ENCODE peak calls at places on chromosomes 2 and 18, in seven cellular contexts. C, L, H, I, A, B and V are unnamed samples.

GRCh38 chr2:169822036-169822435 is 2.7 kb downstream of the METTL5 start:
- DNase-seq in C (no peak), L (no peak), H (no peak), I (no peak), A (no peak), B (no peak), V (no peak)

GRCh38 chr2:191386938-191387536 is 141.8 kb downstream of the MYO1B start:
- DNase-seq in C (no peak), L (no peak), H (no peak), I (no peak), A (no peak), B (peak), V (no peak)

GRCh38 chr2:62999905-63000304 is 50.7 kb upstream of the OTX1 start:
- DNase-seq in C (no peak), L (peak), H (no peak), I (no peak), A (no peak), B (no peak), V (no peak)

GRCh38 chr2:204104821-204105220 is 168.3 kb downstream of the ICOS start:
- DNase-seq in C (no peak), L (no peak), H (no peak), I (no peak), A (no peak), B (no peak), V (no peak)

GRCh38 chr2:14288016-14288415 is 344.5 kb upstream of the LRATD1 start:
- DNase-seq in C (no peak), L (no peak), H (no peak), I (no peak), A (no peak), B (no peak), V (no peak)

GRCh38 chr2:27212626-27213471 is 781 bp upstream of the SLC5A6 start:
- DNase-seq in C (peak), L (peak), H (no peak), I (peak), A (peak), B (peak), V (no peak)

GRCh38 chr2:54348672-54349071 is 92.6 kb upstream of the TSPYL6 start:
- DNase-seq in C (no peak), L (no peak), H (no peak), I (peak), A (no peak), B (peak), V (no peak)

GRCh38 chr18:76450912-76451421 is 44.1 kb downstream of the ZNF516 start:
- DNase-seq in C (peak), L (peak), H (peak), I (peak), A (peak), B (peak), V (peak)

GRCh38 chr18:63648241-63648640 is 4.2 kb upstream of the SERPINB4 start:
- DNase-seq in C (no peak), L (no peak), H (no peak), I (no peak), A (no peak), B (peak), V (no peak)

GRCh38 chr2:7044253-7045250 is 127.3 kb downstream of the RNF144A start:
- DNase-seq in C (peak), L (peak), H (peak), I (peak), A (peak), B (peak), V (peak)

GRCh38 chr2:241315879-241316700 is at the start of gene SEPTIN2:
- DNase-seq in C (no peak), L (peak), H (no peak), I (no peak), A (peak), B (peak), V (no peak)

GRCh38 chr2:143481728-143482127 is 352.5 kb downstream of the ARHGAP15 start:
- DNase-seq in C (no peak), L (no peak), H (no peak), I (no peak), A (no peak), B (no peak), V (no peak)

GRCh38 chr18:79545255-79545654 is 134.3 kb upstream of the CTDP1 start:
- DNase-seq in C (no peak), L (no peak), H (no peak), I (no peak), A (no peak), B (no peak), V (no peak)

GRCh38 chr2:234917245-234917975 is 34.4 kb upstream of the SH3BP4 start:
- DNase-seq in C (no peak), L (no peak), H (no peak), I (peak), A (no peak), B (no peak), V (no peak)

GRCh38 chr2:67878743-67879142 is 184.1 kb downstream of the C1D start:
- DNase-seq in C (no peak), L (no peak), H (no peak), I (no peak), A (no peak), B (no peak), V (no peak)

GRCh38 chr2:19876751-19877150 is 25.0 kb downstream of the TTC32 start:
- DNase-seq in C (no peak), L (no peak), H (no peak), I (no peak), A (no peak), B (no peak), V (no peak)

GRCh38 chr18:24170389-24170788 is 31.5 kb downstream of the CABYR start:
- DNase-seq in C (no peak), L (no peak), H (no peak), I (no peak), A (no peak), B (no peak), V (peak)

GRCh38 chr2:71530246-71530986 is 77.1 kb downstream of the DYSF start:
- DNase-seq in C (peak), L (peak), H (no peak), I (peak), A (no peak), B (peak), V (peak)

GRCh38 chr2:42856891-42857632 is 64.7 kb upstream of the HAAO start:
- DNase-seq in C (no peak), L (no peak), H (peak), I (no peak), A (no peak), B (no peak), V (no peak)

GRCh38 chr2:71926860-71927756 is 220.6 kb downstream of the CYP26B1 start:
- DNase-seq in C (no peak), L (no peak), H (no peak), I (no peak), A (no peak), B (no peak), V (no peak)

GRCh38 chr18:74266161-74266560 is 25.6 kb downstream of the CYB5A start:
- DNase-seq in C (no peak), L (no peak), H (no peak), I (no peak), A (no peak), B (peak), V (no peak)

GRCh38 chr2:132604561-132604960 is 65.4 kb downstream of the LYPD1 start:
- DNase-seq in C (no peak), L (no peak), H (no peak), I (no peak), A (no peak), B (no peak), V (no peak)

GRCh38 chr2:45237850-45238542 is 228.7 kb upstream of the SIX2 start:
- DNase-seq in C (no peak), L (peak), H (no peak), I (no peak), A (no peak), B (peak), V (no peak)

GRCh38 chr2:225028572-225028971 is 13.7 kb downstream of the DOCK10 start:
- DNase-seq in C (no peak), L (no peak), H (no peak), I (no peak), A (no peak), B (no peak), V (no peak)

GRCh38 chr2:164535280-164536025 is 85.8 kb downstream of the GRB14 start:
- DNase-seq in C (no peak), L (no peak), H (no peak), I (peak), A (no peak), B (no peak), V (no peak)

GRCh38 chr2:74457129-74457548 is 1.1 kb upstream of the WBP1 start:
- DNase-seq in C (no peak), L (no peak), H (no peak), I (no peak), A (no peak), B (peak), V (no peak)

GRCh38 chr2:36449213-36449612 is 93.6 kb downstream of the CRIM1 start:
- DNase-seq in C (no peak), L (no peak), H (no peak), I (no peak), A (no peak), B (no peak), V (no peak)

GRCh38 chr2:158936978-158937377 is 31.5 kb upstream of the TANC1 start:
- DNase-seq in C (no peak), L (peak), H (no peak), I (no peak), A (no peak), B (peak), V (no peak)

GRCh38 chr18:63096327-63096874 is 223.2 kb downstream of the BCL2 start:
- DNase-seq in C (no peak), L (no peak), H (no peak), I (no peak), A (no peak), B (no peak), V (no peak)

GRCh38 chr18:67672719-67673118 is 156.2 kb upstream of the DSEL start:
- DNase-seq in C (no peak), L (no peak), H (no peak), I (no peak), A (no peak), B (no peak), V (no peak)

GRCh38 chr2:150169230-150169629 is 318.2 kb downstream of the RND3 start:
- DNase-seq in C (no peak), L (no peak), H (no peak), I (no peak), A (no peak), B (peak), V (peak)

GRCh38 chr2:239819091-239819973 is 205.8 kb downstream of the NDUFA10 start:
- DNase-seq in C (no peak), L (no peak), H (peak), I (no peak), A (no peak), B (no peak), V (no peak)

GRCh38 chr2:222819722-222820333 is 41.0 kb upstream of the ACSL3 start:
- DNase-seq in C (no peak), L (no peak), H (no peak), I (no peak), A (no peak), B (peak), V (no peak)

GRCh38 chr2:41116106-41116797 is 664.4 kb upstream of the SLC8A1 start:
- DNase-seq in C (no peak), L (no peak), H (no peak), I (no peak), A (no peak), B (no peak), V (no peak)

GRCh38 chr2:74632209-74632938 is 15.8 kb downstream of the M1AP start:
- DNase-seq in C (no peak), L (no peak), H (no peak), I (no peak), A (no peak), B (peak), V (no peak)

GRCh38 chr18:48680871-48681270 is 142.0 kb downstream of the CTIF start:
- DNase-seq in C (no peak), L (peak), H (peak), I (no peak), A (no peak), B (no peak), V (peak)

GRCh38 chr2:239832995-239833727 is 192.0 kb downstream of the NDUFA10 start:
- DNase-seq in C (no peak), L (no peak), H (no peak), I (no peak), A (no peak), B (no peak), V (no peak)

GRCh38 chr2:73104933-73105332 is 7.8 kb downstream of the RAB11FIP5 start:
- DNase-seq in C (no peak), L (no peak), H (no peak), I (no peak), A (no peak), B (no peak), V (no peak)

GRCh38 chr2:109168080-109168479 is 39.1 kb downstream of the SH3RF3 start:
- DNase-seq in C (no peak), L (no peak), H (no peak), I (no peak), A (no peak), B (peak), V (no peak)

GRCh38 chr2:109162999-109163398 is 34.0 kb downstream of the SH3RF3 start:
- DNase-seq in C (no peak), L (peak), H (no peak), I (peak), A (no peak), B (no peak), V (peak)

GRCh38 chr2:109164739-109165221 is 35.8 kb downstream of the SH3RF3 start:
- DNase-seq in C (peak), L (peak), H (peak), I (no peak), A (no peak), B (peak), V (no peak)

GRCh38 chr2:109168716-109169115 is 39.7 kb downstream of the SH3RF3 start:
- DNase-seq in C (no peak), L (no peak), H (no peak), I (no peak), A (no peak), B (no peak), V (no peak)

DNA sequence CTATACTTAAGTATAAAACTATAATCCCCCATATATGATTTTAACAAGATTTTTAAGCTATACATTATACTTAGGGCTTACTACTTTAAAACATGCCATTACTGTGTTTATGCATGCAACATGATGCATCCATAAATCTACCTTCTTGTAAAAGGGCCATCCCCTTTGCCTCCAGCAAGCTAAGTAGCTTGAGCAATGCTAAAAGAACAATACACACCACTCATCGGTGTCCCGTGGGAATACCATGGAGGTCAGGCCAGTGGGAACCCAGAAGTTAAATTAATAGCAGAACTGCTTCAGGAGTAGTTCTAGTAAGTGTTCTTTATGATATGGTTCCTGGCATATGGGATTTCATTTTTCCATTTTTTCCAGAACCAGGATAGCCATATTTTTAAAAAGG is 37.8 kb downstream of the SH3RF3 start:
- DNase-seq in C (no peak), L (no peak), H (no peak), I (no peak), A (no peak), B (peak), V (no peak)
- H3K27ac ChIP-seq in C (no peak), L (no peak), H (no peak), I (no peak), A (no peak), B (peak), V (no peak)

DNA sequence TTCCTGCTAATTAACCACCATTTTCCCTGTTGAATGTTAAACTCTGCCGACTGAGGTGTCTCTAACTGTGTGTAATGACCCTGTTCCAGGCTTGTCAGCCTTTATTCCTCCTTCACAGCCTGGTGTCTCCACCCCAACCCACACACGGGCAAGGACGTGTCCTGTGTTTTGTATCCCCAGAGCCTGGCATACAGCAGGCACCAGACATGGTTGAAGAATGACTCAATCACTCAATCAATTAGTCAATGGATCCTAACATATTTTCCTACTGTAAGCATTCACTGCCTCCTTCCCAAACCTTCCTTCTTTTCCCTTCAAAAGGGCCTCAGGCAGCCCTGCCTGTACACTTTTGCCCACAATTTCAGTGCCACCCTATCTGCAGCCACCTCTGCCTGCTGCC is 2.7 kb upstream of the TNS1 start:
- DNase-seq in C (no peak), L (no peak), H (no peak), I (no peak), A (no peak), B (no peak), V (no peak)
- H3K27ac ChIP-seq in C (no peak), L (peak), H (no peak), I (no peak), A (no peak), B (peak), V (no peak)

DNA sequence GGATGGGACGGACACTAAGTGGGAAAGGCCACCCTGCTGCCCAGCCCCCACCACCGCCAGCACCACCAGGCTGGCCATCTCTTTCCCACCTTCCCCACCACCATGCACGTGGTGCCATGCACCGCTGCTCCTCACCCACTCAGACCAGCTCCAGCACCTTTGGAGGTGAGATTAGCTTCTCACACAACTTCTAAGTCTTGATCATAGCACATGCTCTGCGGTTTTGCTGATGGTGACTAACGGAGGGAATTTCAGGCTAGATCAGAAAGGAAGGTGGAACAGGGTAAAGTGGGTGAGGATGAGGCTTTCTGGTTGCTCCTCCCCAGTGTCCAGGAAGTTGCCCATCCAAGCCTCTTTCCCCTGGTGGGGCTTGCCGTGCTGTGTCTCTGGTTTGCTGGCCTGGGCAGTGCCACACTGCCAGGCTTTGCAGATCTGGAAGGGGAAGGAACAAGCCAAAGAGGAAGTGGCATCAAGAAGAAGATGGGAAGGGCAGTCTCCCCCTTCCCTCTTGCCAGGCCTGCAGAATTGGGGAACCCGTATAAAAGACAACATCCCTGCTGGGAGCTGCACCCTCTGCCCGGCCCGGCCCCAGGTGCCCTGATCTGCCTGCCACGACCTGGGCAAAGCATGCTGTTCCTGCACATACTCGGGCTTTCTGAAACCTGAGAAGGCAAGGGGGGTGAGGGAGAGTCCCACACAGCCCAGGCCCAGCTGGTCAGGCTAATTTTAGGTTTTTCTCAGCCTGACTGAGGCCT is 44.3 kb upstream of the CAB39 start:
- DNase-seq in C (peak), L (peak), H (no peak), I (peak), A (no peak), B (peak), V (no peak)
- H3K27ac ChIP-seq in C (no peak), L (no peak), H (no peak), I (peak), A (peak), B (no peak), V (no peak)

DNA sequence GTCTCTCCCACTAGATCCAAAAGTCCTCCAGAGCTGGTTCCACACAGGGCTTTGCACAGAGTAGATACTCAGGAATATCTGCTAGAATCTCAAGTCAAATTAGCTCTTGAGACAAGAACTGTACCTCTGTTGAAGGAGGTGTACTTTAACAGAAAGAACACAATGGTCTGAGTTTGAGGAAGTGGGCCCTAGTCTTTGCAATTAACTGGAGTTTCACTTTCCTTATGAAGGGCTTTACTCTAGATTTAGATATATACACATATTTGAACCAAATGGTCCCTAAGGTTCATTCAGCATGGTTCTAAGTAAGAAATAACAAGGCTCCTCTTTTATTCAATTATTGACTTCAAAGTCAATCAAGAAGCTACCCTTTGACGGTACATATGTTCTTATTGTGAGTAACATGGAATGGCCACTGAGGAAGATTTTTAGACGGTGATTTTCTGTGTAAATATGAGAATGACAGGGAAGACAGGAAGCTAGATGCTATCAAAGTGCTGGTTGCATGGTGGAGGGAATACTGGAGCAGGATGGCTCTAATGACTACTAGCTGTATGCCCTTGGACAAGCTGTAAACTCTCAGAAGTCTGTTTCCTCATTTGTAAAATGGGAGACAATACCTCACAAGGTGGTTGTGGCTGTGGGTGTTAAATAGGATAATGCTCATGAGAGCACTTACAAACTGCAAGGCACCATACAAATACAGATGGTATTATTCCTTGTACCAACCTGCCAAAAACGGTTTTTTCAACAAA is 73.5 kb upstream of the SERTAD2 start:
- DNase-seq in C (peak), L (no peak), H (no peak), I (no peak), A (peak), B (no peak), V (no peak)
- H3K27ac ChIP-seq in C (peak), L (no peak), H (no peak), I (no peak), A (peak), B (no peak), V (no peak)

GRCh38 chr2:15293262-15293937 is 267.7 kb downstream of the NBAS start:
- DNase-seq in C (no peak), L (no peak), H (no peak), I (no peak), A (no peak), B (no peak), V (no peak)
- H3K27ac ChIP-seq in C (no peak), L (no peak), H (no peak), I (no peak), A (no peak), B (no peak), V (no peak)